ENCODE peak calls at places on chromosome 2, in seven cellular contexts. O, Y, W, Q, L, P and V are unnamed samples.

GRCh38 chr2:68909793-68910674 is 38.8 kb upstream of the BMP10 start:
- DNase-seq in O (peak; percentile 73), Y (peak; percentile 80), W (peak; percentile 70), Q (peak; percentile 58), L (peak; percentile 72), P (peak; percentile 40), V (peak; percentile 10)

GRCh38 chr2:41719756-41720155 is 328.1 kb upstream of the PKDCC start:
- DNase-seq in O (no peak), Y (no peak), W (no peak), Q (no peak), L (no peak), P (no peak), V (no peak)

GRCh38 chr2:178295115-178295514 is 100.8 kb downstream of the OSBPL6 start:
- DNase-seq in O (no peak), Y (no peak), W (no peak), Q (no peak), L (no peak), P (no peak), V (no peak)

GRCh38 chr2:196131384-196131861 is 40.0 kb downstream of the STK17B start:
- DNase-seq in O (peak; percentile 66), Y (peak; percentile 82), W (peak; percentile 7), Q (peak; percentile 83), L (peak; percentile 39), P (peak; percentile 47), V (no peak)

GRCh38 chr2:73291093-73291460 is 2.3 kb downstream of the EGR4 start:
- DNase-seq in O (no peak), Y (peak; percentile 90), W (peak; percentile 33), Q (no peak), L (peak; percentile 58), P (no peak), V (peak; percentile 64)

GRCh38 chr2:196239622-196240587 is 68.5 kb upstream of the STK17B start:
- DNase-seq in O (peak; percentile 8), Y (no peak), W (no peak), Q (no peak), L (peak; percentile 22), P (peak; percentile 86), V (no peak)

GRCh38 chr2:232960862-232961261 is 52.2 kb downstream of the NGEF start:
- DNase-seq in O (no peak), Y (no peak), W (no peak), Q (no peak), L (no peak), P (no peak), V (no peak)

GRCh38 chr2:160109939-160110673 is 47.7 kb upstream of the PLA2R1 start:
- DNase-seq in O (peak; percentile 59), Y (no peak), W (peak; percentile 71), Q (peak; percentile 62), L (peak; percentile 61), P (no peak), V (peak; percentile 68)

GRCh38 chr2:181036848-181037603 is 56.6 kb downstream of the UBE2E3 start:
- DNase-seq in O (no peak), Y (no peak), W (no peak), Q (no peak), L (no peak), P (no peak), V (no peak)

GRCh38 chr2:73981081-73981968 is 3.4 kb upstream of the TET3 start:
- DNase-seq in O (peak; percentile 22), Y (peak; percentile 86), W (peak; percentile 47), Q (peak; percentile 25), L (peak; percentile 80), P (no peak), V (peak; percentile 69)

GRCh38 chr2:109736177-109736827 is 57.8 kb upstream of the RGPD5 start:
- DNase-seq in O (peak; percentile 62), Y (no peak), W (peak; percentile 60), Q (peak; percentile 69), L (no peak), P (no peak), V (peak; percentile 68)

GRCh38 chr2:96618599-96619283 is 19.4 kb downstream of the KANSL3 start:
- DNase-seq in O (no peak), Y (no peak), W (no peak), Q (no peak), L (no peak), P (no peak), V (no peak)

GRCh38 chr2:210965472-210965871 is 409.1 kb downstream of the CPS1 start:
- DNase-seq in O (no peak), Y (no peak), W (no peak), Q (no peak), L (no peak), P (no peak), V (no peak)

GRCh38 chr2:68653538-68653982 is 10.2 kb downstream of the PROKR1 start:
- DNase-seq in O (no peak), Y (no peak), W (no peak), Q (no peak), L (peak; percentile 44), P (peak; percentile 7), V (no peak)

GRCh38 chr2:241728627-241729026 is 5.8 kb upstream of the D2HGDH start:
- DNase-seq in O (no peak), Y (no peak), W (peak; percentile 23), Q (no peak), L (no peak), P (no peak), V (no peak)

GRCh38 chr2:44244135-44244871 is 31.0 kb upstream of the SLC3A1 start:
- DNase-seq in O (peak; percentile 44), Y (no peak), W (peak; percentile 75), Q (peak; percentile 77), L (peak; percentile 48), P (no peak), V (peak; percentile 14)

GRCh38 chr2:219615036-219615435 is 12.4 kb upstream of the SLC4A3 start:
- DNase-seq in O (no peak), Y (no peak), W (no peak), Q (no peak), L (no peak), P (no peak), V (no peak)

GRCh38 chr2:43038034-43038719 is 188.2 kb downstream of the ZFP36L2 start:
- DNase-seq in O (no peak), Y (no peak), W (peak; percentile 90), Q (peak; percentile 55), L (no peak), P (no peak), V (no peak)

GRCh38 chr2:232260075-232260474 is 118.5 kb upstream of the ALPP start:
- DNase-seq in O (no peak), Y (no peak), W (no peak), Q (no peak), L (no peak), P (no peak), V (no peak)

GRCh38 chr2:127680706-127681287 is 5.5 kb upstream of the LIMS2 start:
- DNase-seq in O (no peak), Y (no peak), W (no peak), Q (no peak), L (no peak), P (no peak), V (no peak)

GRCh38 chr2:239165206-239165831 is 235.5 kb downstream of the HDAC4 start:
- DNase-seq in O (no peak), Y (no peak), W (no peak), Q (no peak), L (no peak), P (no peak), V (no peak)

DNA sequence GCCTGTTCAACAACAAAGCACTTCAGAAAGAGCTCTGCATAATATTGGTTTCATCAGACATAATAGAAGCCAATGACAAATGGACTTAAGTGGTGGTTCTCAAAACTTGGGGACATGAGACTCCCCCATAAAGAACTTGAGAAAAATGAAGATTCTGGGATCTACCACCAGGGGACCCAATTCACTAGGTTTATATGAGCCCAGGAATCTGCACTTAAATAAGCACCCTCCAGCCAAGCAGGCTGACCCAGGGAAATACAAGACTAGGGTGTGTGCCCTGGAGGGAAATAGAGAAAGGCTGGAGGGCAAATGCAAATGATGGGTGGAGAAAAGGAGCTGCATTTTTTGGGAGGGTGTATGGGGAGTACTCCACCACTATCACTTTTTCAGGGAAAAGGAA is 52.5 kb downstream of the SATB2 start:
- DNase-seq in O (peak; percentile 27), Y (no peak), W (no peak), Q (peak; percentile 29), L (peak; percentile 11), P (no peak), V (peak; percentile 9)
- TF ChIP-seq JUND in O (no peak), Y (no peak), W (no peak), Q (no peak), L (no peak), P (no peak), V (no peak)

GRCh38 chr2:20558391-20559150 is 92.3 kb downstream of the HS1BP3 start:
- DNase-seq in O (no peak), Y (no peak), W (peak; percentile 82), Q (no peak), L (peak; percentile 30), P (no peak), V (no peak)

GRCh38 chr2:20559277-20559676 is 91.6 kb downstream of the HS1BP3 start:
- DNase-seq in O (no peak), Y (no peak), W (no peak), Q (no peak), L (no peak), P (no peak), V (no peak)

GRCh38 chr2:20560891-20561702 is 89.8 kb downstream of the HS1BP3 start:
- DNase-seq in O (no peak), Y (no peak), W (no peak), Q (no peak), L (no peak), P (no peak), V (no peak)

GRCh38 chr2:20561703-20562454 is 89.0 kb downstream of the HS1BP3 start:
- DNase-seq in O (no peak), Y (no peak), W (no peak), Q (no peak), L (peak; percentile 37), P (no peak), V (no peak)

GRCh38 chr2:20560011-20560410 is 90.9 kb downstream of the HS1BP3 start:
- DNase-seq in O (no peak), Y (no peak), W (no peak), Q (no peak), L (no peak), P (no peak), V (no peak)
- TF ChIP-seq JUND in O (no peak), Y (no peak), W (no peak), Q (no peak), L (no peak), P (no peak), V (no peak)

DNA sequence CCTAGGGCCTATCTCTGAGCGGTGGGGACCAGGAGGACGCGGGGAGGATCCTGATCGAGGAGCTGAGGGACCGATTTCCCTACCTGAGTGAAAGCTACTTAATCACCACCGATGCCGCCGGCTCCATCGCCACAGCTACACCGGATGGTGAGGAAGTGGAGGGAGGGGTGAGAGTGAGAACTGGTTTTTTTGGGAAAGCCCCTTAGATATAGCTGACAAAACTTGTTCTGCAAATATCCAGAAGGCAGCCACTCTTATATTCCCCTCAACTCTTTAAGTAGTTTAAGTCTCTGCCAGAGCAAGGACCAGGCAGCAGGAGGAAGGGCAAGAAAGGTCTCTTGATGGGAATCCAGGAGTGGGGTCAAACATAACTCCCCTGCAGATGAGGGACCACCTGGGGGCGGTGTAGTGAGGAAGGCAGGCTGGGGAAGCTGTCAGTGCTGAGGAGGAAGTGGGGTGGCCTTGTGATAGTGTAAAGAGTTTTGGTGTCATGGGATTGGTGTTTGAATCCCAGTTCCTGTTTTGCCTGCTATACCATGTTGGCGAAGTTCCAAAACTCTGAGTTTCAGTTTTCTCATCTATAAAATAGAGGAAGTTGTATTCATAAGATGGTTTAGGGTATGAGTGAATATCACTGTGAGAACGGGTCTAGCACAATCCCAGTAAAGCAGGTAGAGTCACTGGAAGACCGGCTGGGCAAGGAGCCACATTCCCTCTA is 3.4 kb downstream of the NAGK start:
- DNase-seq in O (no peak), Y (no peak), W (no peak), Q (no peak), L (no peak), P (peak; percentile 94), V (no peak)
- TF ChIP-seq JUND in O (no peak), Y (no peak), W (no peak), Q (no peak), L (no peak), P (peak; percentile 15), V (no peak)

GRCh38 chr2:29108225-29108624 is 7.0 kb upstream of the CLIP4 start:
- DNase-seq in O (peak; percentile 87), Y (no peak), W (no peak), Q (peak; percentile 84), L (no peak), P (no peak), V (no peak)
- TF ChIP-seq JUND in O (peak; percentile 58), Y (no peak), W (peak; percentile 13), Q (no peak), L (no peak), P (no peak), V (no peak)